ENCODE peak calls at places on chromosomes 1 and 21, in nine cellular contexts. One of them, this sample, is unnamed.

GRCh38 chr1:3019516-3020051 is 1.7 kb upstream of the ACTRT2 start:
- DNase-seq in aorta: peak
- DNase-seq in transverse colon: peak
- DNase-seq in mesendoderm: no peak
- DNase-seq in tibial artery: peak
- DNase-seq in GM12865: no peak
- DNase-seq in MM.1S: no peak
- DNase-seq in ascending aorta: no peak
- DNase-seq in stomach: no peak
- DNase-seq in this sample: no peak

GRCh38 chr1:177122869-177123268 is 41.6 kb downstream of the ASTN1 start:
- DNase-seq in GM12865: no peak
- DNase-seq in aorta: no peak
- DNase-seq in tibial artery: no peak
- DNase-seq in stomach: no peak
- DNase-seq in ascending aorta: no peak
- DNase-seq in MM.1S: no peak
- DNase-seq in transverse colon: no peak
- DNase-seq in mesendoderm: no peak
- DNase-seq in this sample: no peak

GRCh38 chr1:7985851-7986612 is 24.5 kb downstream of the PARK7 start:
- DNase-seq in GM12865: no peak
- DNase-seq in MM.1S: no peak
- DNase-seq in ascending aorta: no peak
- DNase-seq in tibial artery: peak
- DNase-seq in mesendoderm: no peak
- DNase-seq in stomach: no peak
- DNase-seq in aorta: peak
- DNase-seq in transverse colon: no peak
- DNase-seq in this sample: no peak

GRCh38 chr1:165907256-165907857 is 79.9 kb downstream of the UCK2 start:
- DNase-seq in MM.1S: no peak
- DNase-seq in GM12865: no peak
- DNase-seq in aorta: no peak
- DNase-seq in stomach: peak
- DNase-seq in tibial artery: no peak
- DNase-seq in ascending aorta: no peak
- DNase-seq in mesendoderm: peak
- DNase-seq in transverse colon: no peak
- DNase-seq in this sample: no peak

GRCh38 chr1:6592865-6593593 is 9.6 kb downstream of the KLHL21 start:
- DNase-seq in MM.1S: no peak
- DNase-seq in mesendoderm: no peak
- DNase-seq in GM12865: no peak
- DNase-seq in aorta: no peak
- DNase-seq in ascending aorta: no peak
- DNase-seq in transverse colon: no peak
- DNase-seq in tibial artery: no peak
- DNase-seq in stomach: no peak
- DNase-seq in this sample: no peak

GRCh38 chr1:81115422-81115821 is 685.3 kb upstream of the ADGRL2 start:
- DNase-seq in aorta: no peak
- DNase-seq in GM12865: no peak
- DNase-seq in transverse colon: no peak
- DNase-seq in MM.1S: no peak
- DNase-seq in stomach: no peak
- DNase-seq in mesendoderm: peak
- DNase-seq in tibial artery: no peak
- DNase-seq in ascending aorta: no peak
- DNase-seq in this sample: no peak

GRCh38 chr1:53346814-53347176 is 18.9 kb upstream of the LRP8 start:
- DNase-seq in aorta: no peak
- DNase-seq in GM12865: no peak
- DNase-seq in transverse colon: no peak
- DNase-seq in MM.1S: no peak
- DNase-seq in mesendoderm: no peak
- DNase-seq in tibial artery: no peak
- DNase-seq in ascending aorta: peak
- DNase-seq in stomach: no peak
- DNase-seq in this sample: no peak

GRCh38 chr1:224264321-224264720 is 65.7 kb downstream of the NVL start:
- DNase-seq in ascending aorta: no peak
- DNase-seq in tibial artery: no peak
- DNase-seq in GM12865: no peak
- DNase-seq in mesendoderm: no peak
- DNase-seq in MM.1S: no peak
- DNase-seq in stomach: no peak
- DNase-seq in aorta: no peak
- DNase-seq in transverse colon: no peak
- DNase-seq in this sample: no peak

GRCh38 chr1:1629430-1630190 is 2.4 kb upstream of the MMP23B start:
- DNase-seq in aorta: peak
- DNase-seq in tibial artery: peak
- DNase-seq in GM12865: peak
- DNase-seq in ascending aorta: no peak
- DNase-seq in mesendoderm: peak
- DNase-seq in MM.1S: no peak
- DNase-seq in transverse colon: peak
- DNase-seq in stomach: no peak
- DNase-seq in this sample: peak

GRCh38 chr1:62355095-62355494 is 35.9 kb upstream of the KANK4 start:
- DNase-seq in MM.1S: no peak
- DNase-seq in ascending aorta: no peak
- DNase-seq in stomach: no peak
- DNase-seq in mesendoderm: no peak
- DNase-seq in GM12865: no peak
- DNase-seq in aorta: no peak
- DNase-seq in tibial artery: no peak
- DNase-seq in transverse colon: no peak
- DNase-seq in this sample: no peak

GRCh38 chr21:44375281-44375651 is 21.8 kb downstream of the TRPM2 start:
- DNase-seq in transverse colon: peak
- DNase-seq in mesendoderm: no peak
- DNase-seq in MM.1S: no peak
- DNase-seq in stomach: peak
- DNase-seq in tibial artery: peak
- DNase-seq in GM12865: peak
- DNase-seq in ascending aorta: peak
- DNase-seq in aorta: peak
- DNase-seq in this sample: peak

GRCh38 chr1:17156108-17156507 is 36.9 kb upstream of the PADI2 start:
- DNase-seq in GM12865: peak
- DNase-seq in transverse colon: no peak
- DNase-seq in aorta: no peak
- DNase-seq in stomach: no peak
- DNase-seq in ascending aorta: no peak
- DNase-seq in mesendoderm: no peak
- DNase-seq in MM.1S: peak
- DNase-seq in tibial artery: no peak
- DNase-seq in this sample: peak

GRCh38 chr1:155323729-155324040 is 3.0 kb downstream of the RUSC1 start:
- DNase-seq in mesendoderm: peak
- DNase-seq in aorta: peak
- DNase-seq in tibial artery: peak
- DNase-seq in stomach: peak
- DNase-seq in transverse colon: peak
- DNase-seq in MM.1S: peak
- DNase-seq in ascending aorta: peak
- DNase-seq in GM12865: peak
- DNase-seq in this sample: peak

GRCh38 chr1:177302365-177303044 is 131.7 kb downstream of the BRINP2 start:
- DNase-seq in stomach: peak
- DNase-seq in MM.1S: no peak
- DNase-seq in GM12865: no peak
- DNase-seq in aorta: no peak
- DNase-seq in mesendoderm: peak
- DNase-seq in tibial artery: no peak
- DNase-seq in transverse colon: peak
- DNase-seq in ascending aorta: no peak
- DNase-seq in this sample: no peak

GRCh38 chr1:112402682-112403643 is 6.9 kb downstream of the CTTNBP2NL start:
- DNase-seq in stomach: no peak
- DNase-seq in aorta: no peak
- DNase-seq in MM.1S: no peak
- DNase-seq in ascending aorta: no peak
- DNase-seq in transverse colon: no peak
- DNase-seq in GM12865: no peak
- DNase-seq in mesendoderm: no peak
- DNase-seq in tibial artery: no peak
- DNase-seq in this sample: no peak
- H3K4me3 ChIP-seq in stomach: no peak
- H3K4me3 ChIP-seq in aorta: no peak
- H3K4me3 ChIP-seq in MM.1S: no peak
- H3K4me3 ChIP-seq in ascending aorta: no peak
- H3K4me3 ChIP-seq in transverse colon: no peak
- H3K4me3 ChIP-seq in GM12865: no peak
- H3K4me3 ChIP-seq in mesendoderm: no peak
- H3K4me3 ChIP-seq in tibial artery: no peak
- H3K4me3 ChIP-seq in this sample: no peak

GRCh38 chr1:169031566-169032224 is 74.8 kb upstream of the ATP1B1 start:
- DNase-seq in aorta: no peak
- DNase-seq in ascending aorta: no peak
- DNase-seq in mesendoderm: peak
- DNase-seq in transverse colon: no peak
- DNase-seq in MM.1S: no peak
- DNase-seq in stomach: peak
- DNase-seq in GM12865: no peak
- DNase-seq in tibial artery: no peak
- DNase-seq in this sample: no peak
- H3K4me3 ChIP-seq in aorta: no peak
- H3K4me3 ChIP-seq in ascending aorta: no peak
- H3K4me3 ChIP-seq in mesendoderm: no peak
- H3K4me3 ChIP-seq in transverse colon: no peak
- H3K4me3 ChIP-seq in MM.1S: no peak
- H3K4me3 ChIP-seq in stomach: no peak
- H3K4me3 ChIP-seq in GM12865: no peak
- H3K4me3 ChIP-seq in tibial artery: no peak
- H3K4me3 ChIP-seq in this sample: no peak

DNA sequence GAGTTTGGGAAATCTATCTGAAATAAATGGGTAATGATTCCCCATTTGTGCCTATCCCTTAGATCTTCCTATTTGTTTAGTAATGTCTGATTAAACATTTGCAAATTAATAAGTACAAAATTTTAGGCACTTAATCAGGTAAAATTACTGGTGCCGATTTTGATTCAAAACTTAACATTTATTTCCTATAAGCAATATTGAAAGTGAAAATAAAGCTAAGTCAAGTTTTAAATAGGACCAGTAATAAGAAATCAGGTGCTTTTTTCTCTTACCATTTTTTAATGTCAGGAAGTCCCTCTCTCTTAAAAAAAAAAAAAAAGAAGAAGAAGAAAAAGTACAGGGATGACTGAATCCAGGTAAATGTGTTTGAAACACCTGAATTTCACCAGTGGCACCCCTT is 773 bp upstream of the GBP4 start:
- DNase-seq in stomach: no peak
- DNase-seq in GM12865: no peak
- DNase-seq in tibial artery: no peak
- DNase-seq in ascending aorta: no peak
- DNase-seq in mesendoderm: no peak
- DNase-seq in MM.1S: peak
- DNase-seq in transverse colon: no peak
- DNase-seq in aorta: no peak
- DNase-seq in this sample: no peak
- H3K4me3 ChIP-seq in stomach: peak
- H3K4me3 ChIP-seq in GM12865: peak
- H3K4me3 ChIP-seq in tibial artery: peak
- H3K4me3 ChIP-seq in ascending aorta: no peak
- H3K4me3 ChIP-seq in mesendoderm: no peak
- H3K4me3 ChIP-seq in MM.1S: peak
- H3K4me3 ChIP-seq in transverse colon: no peak
- H3K4me3 ChIP-seq in aorta: no peak
- H3K4me3 ChIP-seq in this sample: no peak

GRCh38 chr1:241846375-241846774 is 1.6 kb upstream of the EXO1 start:
- DNase-seq in MM.1S: no peak
- DNase-seq in mesendoderm: no peak
- DNase-seq in GM12865: no peak
- DNase-seq in aorta: no peak
- DNase-seq in stomach: no peak
- DNase-seq in transverse colon: no peak
- DNase-seq in tibial artery: no peak
- DNase-seq in ascending aorta: no peak
- DNase-seq in this sample: no peak

GRCh38 chr1:241847796-241848668 is at the start of gene EXO1:
- DNase-seq in tibial artery: peak
- DNase-seq in ascending aorta: peak
- DNase-seq in stomach: peak
- DNase-seq in GM12865: peak
- DNase-seq in MM.1S: peak
- DNase-seq in mesendoderm: peak
- DNase-seq in aorta: peak
- DNase-seq in transverse colon: peak
- DNase-seq in this sample: peak

GRCh38 chr1:241848680-241849344 is 808 bp downstream of the EXO1 start:
- DNase-seq in ascending aorta: no peak
- DNase-seq in transverse colon: no peak
- DNase-seq in tibial artery: no peak
- DNase-seq in GM12865: peak
- DNase-seq in stomach: no peak
- DNase-seq in MM.1S: no peak
- DNase-seq in aorta: no peak
- DNase-seq in mesendoderm: peak
- DNase-seq in this sample: no peak

GRCh38 chr1:241847540-241847795 is 536 bp upstream of the EXO1 start:
- DNase-seq in MM.1S: no peak
- DNase-seq in mesendoderm: no peak
- DNase-seq in transverse colon: no peak
- DNase-seq in GM12865: no peak
- DNase-seq in aorta: no peak
- DNase-seq in tibial artery: no peak
- DNase-seq in ascending aorta: no peak
- DNase-seq in stomach: no peak
- DNase-seq in this sample: no peak

GRCh38 chr1:241846862-241847539 is 1.0 kb upstream of the EXO1 start:
- DNase-seq in mesendoderm: no peak
- DNase-seq in transverse colon: no peak
- DNase-seq in MM.1S: no peak
- DNase-seq in tibial artery: no peak
- DNase-seq in ascending aorta: no peak
- DNase-seq in aorta: no peak
- DNase-seq in stomach: no peak
- DNase-seq in GM12865: no peak
- DNase-seq in this sample: no peak
- H3K4me3 ChIP-seq in mesendoderm: no peak
- H3K4me3 ChIP-seq in transverse colon: no peak
- H3K4me3 ChIP-seq in MM.1S: peak
- H3K4me3 ChIP-seq in tibial artery: peak
- H3K4me3 ChIP-seq in ascending aorta: peak
- H3K4me3 ChIP-seq in aorta: peak
- H3K4me3 ChIP-seq in stomach: peak
- H3K4me3 ChIP-seq in GM12865: peak
- H3K4me3 ChIP-seq in this sample: peak

DNA sequence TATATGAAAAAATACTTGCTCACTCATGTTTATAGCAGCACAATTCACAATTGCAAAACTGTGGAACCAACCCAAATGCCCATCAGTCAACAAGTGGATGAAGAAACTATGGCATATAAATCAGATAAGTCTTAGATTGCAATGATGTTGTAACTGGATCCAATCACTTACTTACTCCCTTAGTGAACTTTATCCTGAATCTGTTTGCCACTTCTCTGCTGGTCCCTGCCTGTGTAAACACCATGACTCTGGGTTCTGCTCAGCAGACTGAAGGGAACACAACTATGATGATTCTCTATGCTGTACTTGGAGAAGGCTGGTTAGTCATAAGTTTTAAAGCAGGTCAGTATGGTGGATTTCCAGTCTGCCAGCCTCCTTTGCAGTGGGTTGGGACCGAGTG is 391.2 kb downstream of the RWDD3 start:
- DNase-seq in ascending aorta: no peak
- DNase-seq in GM12865: no peak
- DNase-seq in aorta: no peak
- DNase-seq in stomach: no peak
- DNase-seq in tibial artery: no peak
- DNase-seq in MM.1S: no peak
- DNase-seq in mesendoderm: no peak
- DNase-seq in transverse colon: no peak
- DNase-seq in this sample: no peak
- H3K4me3 ChIP-seq in ascending aorta: no peak
- H3K4me3 ChIP-seq in GM12865: no peak
- H3K4me3 ChIP-seq in aorta: no peak
- H3K4me3 ChIP-seq in stomach: no peak
- H3K4me3 ChIP-seq in tibial artery: no peak
- H3K4me3 ChIP-seq in MM.1S: no peak
- H3K4me3 ChIP-seq in mesendoderm: no peak
- H3K4me3 ChIP-seq in transverse colon: no peak
- H3K4me3 ChIP-seq in this sample: no peak

This sample was measured in Jurkat, Clone E6-1.